ENCODE peak calls at places on chromosomes 7 and 10, in seven cellular contexts. One of them, this sample, is unnamed.

GRCh38 chr10:43352951-43353350 is 18.5 kb upstream of the FXYD4 start:
- DNase-seq in IMR-90: no peak
- DNase-seq in uterus: no peak
- DNase-seq in heart right ventricle: no peak
- DNase-seq in right lobe of liver: no peak
- DNase-seq in ovary: no peak
- DNase-seq in hepatocyte: no peak
- DNase-seq in this sample: no peak

GRCh38 chr7:140242057-140243031 is 65.6 kb upstream of the KDM7A start:
- DNase-seq in IMR-90: no peak
- DNase-seq in uterus: no peak
- DNase-seq in heart right ventricle: no peak
- DNase-seq in right lobe of liver: peak; percentile 30
- DNase-seq in ovary: no peak
- DNase-seq in hepatocyte: peak; percentile 31
- DNase-seq in this sample: peak; percentile 27

GRCh38 chr10:102208311-102209035 is 17.6 kb upstream of the ELOVL3 start:
- DNase-seq in IMR-90: peak; percentile 52
- DNase-seq in uterus: no peak
- DNase-seq in heart right ventricle: no peak
- DNase-seq in right lobe of liver: no peak
- DNase-seq in ovary: no peak
- DNase-seq in hepatocyte: no peak
- DNase-seq in this sample: no peak

GRCh38 chr7:28298870-28299484 is 113.3 kb upstream of the CREB5 start:
- DNase-seq in IMR-90: peak; percentile 78
- DNase-seq in uterus: no peak
- DNase-seq in heart right ventricle: peak; percentile 47
- DNase-seq in right lobe of liver: no peak
- DNase-seq in ovary: no peak
- DNase-seq in hepatocyte: peak; percentile 77
- DNase-seq in this sample: no peak

GRCh38 chr7:20331231-20331880 is 656 bp downstream of the ITGB8 start:
- DNase-seq in IMR-90: peak; percentile 18
- DNase-seq in uterus: peak; percentile 43
- DNase-seq in heart right ventricle: peak; percentile 9
- DNase-seq in right lobe of liver: peak; percentile 37
- DNase-seq in ovary: peak; percentile 52
- DNase-seq in hepatocyte: peak; percentile 64
- DNase-seq in this sample: peak; percentile 28

GRCh38 chr7:103073989-103074518 is 542 bp downstream of the FBXL13 start:
- DNase-seq in IMR-90: no peak
- DNase-seq in uterus: no peak
- DNase-seq in heart right ventricle: no peak
- DNase-seq in right lobe of liver: no peak
- DNase-seq in ovary: no peak
- DNase-seq in hepatocyte: peak; percentile 28
- DNase-seq in this sample: peak; percentile 49

GRCh38 chr10:89119651-89120050 is 87.5 kb downstream of the CH25H start:
- DNase-seq in IMR-90: no peak
- DNase-seq in uterus: no peak
- DNase-seq in heart right ventricle: no peak
- DNase-seq in right lobe of liver: no peak
- DNase-seq in ovary: no peak
- DNase-seq in hepatocyte: no peak
- DNase-seq in this sample: no peak

GRCh38 chr7:774161-775109 is 47.4 kb upstream of the PRKAR1B start:
- DNase-seq in IMR-90: peak; percentile 20
- DNase-seq in uterus: peak; percentile 46
- DNase-seq in heart right ventricle: no peak
- DNase-seq in right lobe of liver: no peak
- DNase-seq in ovary: peak; percentile 56
- DNase-seq in hepatocyte: peak; percentile 72
- DNase-seq in this sample: peak; percentile 79

GRCh38 chr7:32479574-32480200 is 10.5 kb downstream of the LSM5 start:
- DNase-seq in IMR-90: peak; percentile 52
- DNase-seq in uterus: no peak
- DNase-seq in heart right ventricle: peak; percentile 24
- DNase-seq in right lobe of liver: no peak
- DNase-seq in ovary: no peak
- DNase-seq in hepatocyte: peak; percentile 63
- DNase-seq in this sample: no peak

GRCh38 chr10:133009218-133009954 is 67.0 kb upstream of the CFAP46 start:
- DNase-seq in IMR-90: no peak
- DNase-seq in uterus: no peak
- DNase-seq in heart right ventricle: peak; percentile 69
- DNase-seq in right lobe of liver: peak; percentile 71
- DNase-seq in ovary: no peak
- DNase-seq in hepatocyte: peak; percentile 59
- DNase-seq in this sample: peak; percentile 66

GRCh38 chr10:75402486-75403143 is 1.1 kb upstream of the ZNF503 start:
- DNase-seq in IMR-90: no peak
- DNase-seq in uterus: peak; percentile 68
- DNase-seq in heart right ventricle: peak; percentile 35
- DNase-seq in right lobe of liver: peak; percentile 52
- DNase-seq in ovary: peak; percentile 70
- DNase-seq in hepatocyte: peak; percentile 87
- DNase-seq in this sample: peak; percentile 66

GRCh38 chr7:91784469-91784868 is 96.0 kb downstream of the MTERF1 start:
- DNase-seq in IMR-90: peak; percentile 61
- DNase-seq in uterus: no peak
- DNase-seq in heart right ventricle: no peak
- DNase-seq in right lobe of liver: no peak
- DNase-seq in ovary: no peak
- DNase-seq in hepatocyte: peak; percentile 58
- DNase-seq in this sample: no peak

GRCh38 chr10:10353326-10353725 is 664.3 kb upstream of the CELF2 start:
- DNase-seq in IMR-90: no peak
- DNase-seq in uterus: no peak
- DNase-seq in heart right ventricle: no peak
- DNase-seq in right lobe of liver: no peak
- DNase-seq in ovary: no peak
- DNase-seq in hepatocyte: no peak
- DNase-seq in this sample: no peak

GRCh38 chr10:28677889-28678686 is 767 bp downstream of the BAMBI start:
- DNase-seq in IMR-90: peak; percentile 22
- DNase-seq in uterus: peak; percentile 25
- DNase-seq in heart right ventricle: no peak
- DNase-seq in right lobe of liver: peak; percentile 48
- DNase-seq in ovary: peak; percentile 33
- DNase-seq in hepatocyte: peak; percentile 49
- DNase-seq in this sample: peak; percentile 84

DNA sequence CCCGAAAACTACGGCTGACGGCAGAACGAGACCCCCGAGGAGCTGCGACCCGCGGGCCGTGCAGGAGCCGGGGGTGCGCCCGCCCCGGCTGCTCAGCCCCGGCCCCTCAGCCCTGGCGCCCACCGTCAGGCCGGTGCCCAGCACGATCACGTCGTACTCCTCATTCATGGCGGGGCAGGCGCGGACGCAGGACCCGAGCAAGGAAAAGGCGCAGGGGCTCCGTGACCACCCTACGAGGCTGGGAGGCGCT is 218 bp downstream of the GDI2 start:
- DNase-seq in IMR-90: no peak
- DNase-seq in uterus: no peak
- DNase-seq in heart right ventricle: no peak
- DNase-seq in right lobe of liver: no peak
- DNase-seq in ovary: no peak
- DNase-seq in hepatocyte: no peak
- DNase-seq in this sample: no peak
- TF ChIP-seq CTCF in IMR-90: no peak
- TF ChIP-seq CTCF in uterus: no peak
- TF ChIP-seq CTCF in heart right ventricle: no peak
- TF ChIP-seq CTCF in right lobe of liver: no peak
- TF ChIP-seq CTCF in ovary: no peak
- TF ChIP-seq CTCF in hepatocyte: no peak
- TF ChIP-seq CTCF in this sample: no peak

GRCh38 chr7:2253021-2253420 is 11.0 kb downstream of the NUDT1 start:
- DNase-seq in IMR-90: no peak
- DNase-seq in uterus: no peak
- DNase-seq in heart right ventricle: no peak
- DNase-seq in right lobe of liver: no peak
- DNase-seq in ovary: no peak
- DNase-seq in hepatocyte: no peak
- DNase-seq in this sample: no peak
- H3K36me3 ChIP-seq in IMR-90: peaks cover 19% of the 10 kb centered on the region
- H3K36me3 ChIP-seq in uterus: no peaks in the 10 kb centered on the region
- H3K36me3 ChIP-seq in heart right ventricle: no peaks in the 10 kb centered on the region
- H3K36me3 ChIP-seq in right lobe of liver: no peaks in the 10 kb centered on the region
- H3K36me3 ChIP-seq in ovary: no peaks in the 10 kb centered on the region
- H3K36me3 ChIP-seq in hepatocyte: no peaks in the 10 kb centered on the region
- H3K36me3 ChIP-seq in this sample: no peaks in the 10 kb centered on the region

GRCh38 chr7:148697950-148698396 is 730 bp upstream of the CUL1 start:
- DNase-seq in IMR-90: peak; percentile 23
- DNase-seq in uterus: peak; percentile 44
- DNase-seq in heart right ventricle: no peak
- DNase-seq in right lobe of liver: no peak
- DNase-seq in ovary: no peak
- DNase-seq in hepatocyte: no peak
- DNase-seq in this sample: peak; percentile 87
- H3K27ac ChIP-seq in IMR-90: peak overlapping the region; percentile 90
- H3K27ac ChIP-seq in uterus: peak overlapping the region; percentile 98
- H3K27ac ChIP-seq in heart right ventricle: peak overlapping the region; percentile 100
- H3K27ac ChIP-seq in right lobe of liver: peak overlapping the region; percentile 97
- H3K27ac ChIP-seq in ovary: peak overlapping the region; percentile 100
- H3K27ac ChIP-seq in hepatocyte: peak overlapping the region; percentile 100
- H3K27ac ChIP-seq in this sample: peak overlapping the region; percentile 94

DNA sequence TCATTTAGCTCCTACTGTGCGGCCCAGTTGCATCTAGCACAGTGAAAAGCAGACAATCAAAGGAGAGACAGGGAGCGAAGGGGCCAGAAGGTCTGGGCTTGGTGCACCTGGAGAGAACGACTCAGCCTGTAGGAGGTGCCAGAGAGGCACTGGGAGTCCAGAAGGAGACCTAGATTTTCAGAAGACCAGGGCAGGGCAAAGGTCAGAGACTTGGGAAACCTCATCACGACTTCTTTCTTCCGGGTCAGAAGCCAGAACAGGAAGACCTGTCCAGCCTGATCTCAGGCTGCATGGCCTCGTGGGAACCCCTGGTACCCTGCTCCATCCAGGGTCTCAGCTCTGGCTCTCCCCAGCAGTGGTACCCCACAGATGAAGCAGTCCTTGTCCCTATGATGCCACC is 5.2 kb downstream of the AGAP3 start:
- DNase-seq in IMR-90: no peak
- DNase-seq in uterus: no peak
- DNase-seq in heart right ventricle: no peak
- DNase-seq in right lobe of liver: no peak
- DNase-seq in ovary: no peak
- DNase-seq in hepatocyte: peak; percentile 57
- DNase-seq in this sample: peak; percentile 50
- TF ChIP-seq CTCF in IMR-90: peak; percentile 43
- TF ChIP-seq CTCF in uterus: no peak
- TF ChIP-seq CTCF in heart right ventricle: peak; percentile 17
- TF ChIP-seq CTCF in right lobe of liver: peak; percentile 49
- TF ChIP-seq CTCF in ovary: no peak
- TF ChIP-seq CTCF in hepatocyte: peak; percentile 43
- TF ChIP-seq CTCF in this sample: peak; percentile 41

GRCh38 chr7:37198188-37198905 is 250.3 kb downstream of the ELMO1 start:
- DNase-seq in IMR-90: no peak
- DNase-seq in uterus: no peak
- DNase-seq in heart right ventricle: no peak
- DNase-seq in right lobe of liver: no peak
- DNase-seq in ovary: no peak
- DNase-seq in hepatocyte: no peak
- DNase-seq in this sample: no peak

GRCh38 chr7:37198906-37199485 is 249.7 kb downstream of the ELMO1 start:
- DNase-seq in IMR-90: peak; percentile 60
- DNase-seq in uterus: peak; percentile 72
- DNase-seq in heart right ventricle: peak; percentile 82
- DNase-seq in right lobe of liver: peak; percentile 77
- DNase-seq in ovary: peak; percentile 81
- DNase-seq in hepatocyte: peak; percentile 89
- DNase-seq in this sample: peak; percentile 90

GRCh38 chr7:37201876-37202198 is 246.8 kb downstream of the ELMO1 start:
- DNase-seq in IMR-90: no peak
- DNase-seq in uterus: no peak
- DNase-seq in heart right ventricle: no peak
- DNase-seq in right lobe of liver: no peak
- DNase-seq in ovary: no peak
- DNase-seq in hepatocyte: no peak
- DNase-seq in this sample: no peak

GRCh38 chr7:37205451-37205850 is 243.2 kb downstream of the ELMO1 start:
- DNase-seq in IMR-90: no peak
- DNase-seq in uterus: no peak
- DNase-seq in heart right ventricle: no peak
- DNase-seq in right lobe of liver: no peak
- DNase-seq in ovary: no peak
- DNase-seq in hepatocyte: no peak
- DNase-seq in this sample: no peak

DNA sequence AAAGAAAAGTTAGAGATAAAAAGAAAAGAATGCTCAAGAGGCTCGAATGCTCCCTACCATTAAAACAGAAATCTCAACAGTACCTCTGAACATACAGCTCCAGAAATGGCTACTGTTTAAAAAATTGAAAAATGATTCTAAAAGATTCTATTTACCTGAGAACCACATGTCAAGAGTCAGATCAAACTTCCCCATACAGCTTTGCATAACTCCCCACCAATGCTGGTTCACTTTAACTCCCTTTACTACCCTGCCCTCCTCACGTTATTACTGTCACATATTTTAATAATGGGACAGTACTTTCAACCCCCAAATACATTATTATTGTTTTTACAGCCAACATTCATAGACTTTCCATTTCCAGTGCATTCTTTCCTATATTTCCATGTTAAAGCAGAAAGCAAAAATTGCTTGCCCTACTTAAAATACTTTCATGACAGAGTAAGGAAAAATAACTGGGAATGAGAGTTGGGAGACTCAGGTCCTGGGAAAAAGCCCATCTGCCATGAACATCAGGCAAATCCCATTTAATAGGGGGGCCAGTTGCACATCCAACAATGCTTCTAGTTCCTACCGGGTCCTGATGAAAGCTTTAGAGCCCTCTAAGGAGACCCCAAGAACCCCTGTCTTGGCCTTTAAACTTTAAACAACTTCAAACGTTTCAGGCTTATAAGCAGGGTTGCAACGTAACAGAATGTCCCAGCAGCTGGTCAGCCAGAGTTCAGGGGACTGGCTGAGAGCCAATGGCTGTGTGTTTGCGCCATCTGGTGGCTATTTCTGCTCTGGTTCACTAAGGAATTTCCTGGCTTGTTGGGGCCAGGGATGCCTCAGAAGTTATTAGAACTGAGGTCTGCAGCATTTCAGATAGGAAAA is 247.4 kb downstream of the ELMO1 start:
- DNase-seq in IMR-90: peak; percentile 68
- DNase-seq in uterus: peak; percentile 79
- DNase-seq in heart right ventricle: peak; percentile 81
- DNase-seq in right lobe of liver: peak; percentile 75
- DNase-seq in ovary: peak; percentile 86
- DNase-seq in hepatocyte: peak; percentile 90
- DNase-seq in this sample: peak; percentile 88
- H3K36me3 ChIP-seq in IMR-90: no peaks in the 10 kb centered on the region
- H3K36me3 ChIP-seq in uterus: no peaks in the 10 kb centered on the region
- H3K36me3 ChIP-seq in heart right ventricle: peaks cover 5% of the 10 kb centered on the region
- H3K36me3 ChIP-seq in right lobe of liver: no peaks in the 10 kb centered on the region
- H3K36me3 ChIP-seq in ovary: no peaks in the 10 kb centered on the region
- H3K36me3 ChIP-seq in hepatocyte: no peaks in the 10 kb centered on the region
- H3K36me3 ChIP-seq in this sample: no peaks in the 10 kb centered on the region

DNA sequence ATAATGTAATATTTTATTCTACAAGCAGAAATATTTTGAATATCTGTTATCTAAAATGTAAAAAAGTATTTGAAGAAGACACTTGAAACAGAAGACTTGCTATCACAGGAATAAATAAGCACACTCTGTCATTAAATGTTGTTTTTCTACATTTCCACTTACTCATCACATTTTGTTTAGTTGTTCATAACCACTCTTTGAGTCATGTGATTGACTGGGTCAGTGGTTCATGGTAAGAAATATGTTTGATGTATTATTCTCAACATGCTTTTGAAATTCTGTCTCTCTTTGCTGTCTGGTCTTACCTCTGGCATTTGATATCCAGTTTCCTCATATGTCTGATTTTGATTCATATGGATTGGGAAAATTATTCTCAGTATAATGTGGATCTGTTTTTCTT is 171.8 kb downstream of the SUGCT start:
- DNase-seq in IMR-90: peak; percentile 62
- DNase-seq in uterus: no peak
- DNase-seq in heart right ventricle: no peak
- DNase-seq in right lobe of liver: no peak
- DNase-seq in ovary: no peak
- DNase-seq in hepatocyte: no peak
- DNase-seq in this sample: no peak
- H3K27ac ChIP-seq in IMR-90: no peak overlapping the region
- H3K27ac ChIP-seq in uterus: no peak overlapping the region
- H3K27ac ChIP-seq in heart right ventricle: no peak overlapping the region
- H3K27ac ChIP-seq in right lobe of liver: no peak overlapping the region
- H3K27ac ChIP-seq in ovary: no peak overlapping the region
- H3K27ac ChIP-seq in hepatocyte: no peak overlapping the region
- H3K27ac ChIP-seq in this sample: no peak overlapping the region